ENCODE peak calls at places on chromosomes 7 and 10, in eight cellular contexts. A is hepatocyte; J is upper lobe of left lung; N is Peyer's patch; Z is effector memory CD4-positive, alpha-beta T cell; Y is prostate gland; B is tibial artery; R is NT2/D1. C is an unnamed sample.

GRCh38 chr10:17716161-17716560 is 35.8 kb upstream of the TMEM236 start:
- DNase-seq in A (no peak), J (no peak), N (no peak), Z (no peak), Y (no peak), B (no peak), R (no peak), C (no peak)

GRCh38 chr10:14196113-14196512 is 134.6 kb downstream of the FRMD4A start:
- DNase-seq in A (no peak), J (no peak), N (no peak), Z (no peak), Y (no peak), B (no peak), R (no peak), C (no peak)

GRCh38 chr7:25672476-25672875 is 444.2 kb upstream of the NPVF start:
- DNase-seq in A (no peak), J (no peak), N (no peak), Z (no peak), Y (no peak), B (no peak), R (no peak), C (no peak)

GRCh38 chr7:45258533-45259226 is 101.1 kb downstream of the RAMP3 start:
- DNase-seq in A (no peak), J (no peak), N (no peak), Z (no peak), Y (no peak), B (no peak), R (no peak), C (no peak)

GRCh38 chr7:151808296-151809155 is 68.4 kb downstream of the PRKAG2 start:
- DNase-seq in A (peak; percentile 76), J (no peak), N (no peak), Z (no peak), Y (no peak), B (peak; percentile 50), R (no peak), C (no peak)

GRCh38 chr10:63416376-63416775 is 49.4 kb downstream of the JMJD1C start:
- DNase-seq in A (no peak), J (no peak), N (no peak), Z (no peak), Y (no peak), B (no peak), R (no peak), C (no peak)

GRCh38 chr7:67462781-67463191 is 466.2 kb downstream of the TYW1 start:
- DNase-seq in A (peak; percentile 72), J (peak; percentile 22), N (no peak), Z (no peak), Y (peak; percentile 67), B (no peak), R (no peak), C (peak; percentile 4)

GRCh38 chr7:35593896-35594295 is 101.0 kb downstream of the HERPUD2 start:
- DNase-seq in A (no peak), J (no peak), N (no peak), Z (no peak), Y (no peak), B (no peak), R (peak; percentile 54), C (peak; percentile 15)

GRCh38 chr7:134778941-134779740 is at the start of gene CALD1:
- DNase-seq in A (peak; percentile 90), J (peak; percentile 41), N (peak; percentile 27), Z (no peak), Y (peak; percentile 91), B (peak; percentile 88), R (peak; percentile 92), C (peak; percentile 53)

GRCh38 chr10:132151286-132151950 is 35.3 kb upstream of the DPYSL4 start:
- DNase-seq in A (no peak), J (no peak), N (no peak), Z (no peak), Y (no peak), B (peak; percentile 25), R (no peak), C (no peak)

GRCh38 chr7:151087247-151088018 is 1.2 kb downstream of the AGAP3 start:
- DNase-seq in A (peak; percentile 84), J (peak; percentile 52), N (peak; percentile 27), Z (no peak), Y (peak; percentile 45), B (peak; percentile 79), R (no peak), C (peak; percentile 79)

GRCh38 chr7:124769136-124769535 is 3.5 kb upstream of the GPR37 start:
- DNase-seq in A (no peak), J (no peak), N (no peak), Z (no peak), Y (no peak), B (no peak), R (no peak), C (no peak)

GRCh38 chr7:151485006-151485732 is 34.5 kb downstream of the RHEB start:
- DNase-seq in A (no peak), J (no peak), N (no peak), Z (no peak), Y (no peak), B (no peak), R (no peak), C (no peak)

GRCh38 chr7:12475362-12476063 is 71.8 kb upstream of the VWDE start:
- DNase-seq in A (peak; percentile 30), J (no peak), N (no peak), Z (no peak), Y (no peak), B (no peak), R (no peak), C (no peak)

GRCh38 chr7:7433736-7434260 is 101.9 kb downstream of the COL28A1 start:
- DNase-seq in A (no peak), J (no peak), N (no peak), Z (no peak), Y (no peak), B (no peak), R (no peak), C (no peak)

GRCh38 chr7:93715234-93715633 is 140.7 kb upstream of the CALCR start:
- DNase-seq in A (peak; percentile 60), J (peak; percentile 28), N (peak; percentile 24), Z (no peak), Y (no peak), B (peak; percentile 58), R (peak; percentile 38), C (peak; percentile 34)

GRCh38 chr10:14742815-14743214 is 31.9 kb downstream of the FAM107B start:
- DNase-seq in A (no peak), J (no peak), N (peak; percentile 42), Z (no peak), Y (no peak), B (no peak), R (no peak), C (no peak)

GRCh38 chr7:18345641-18346234 is 149.8 kb upstream of the HDAC9 start:
- DNase-seq in A (peak; percentile 73), J (no peak), N (no peak), Z (no peak), Y (peak; percentile 11), B (no peak), R (peak; percentile 66), C (no peak)

DNA sequence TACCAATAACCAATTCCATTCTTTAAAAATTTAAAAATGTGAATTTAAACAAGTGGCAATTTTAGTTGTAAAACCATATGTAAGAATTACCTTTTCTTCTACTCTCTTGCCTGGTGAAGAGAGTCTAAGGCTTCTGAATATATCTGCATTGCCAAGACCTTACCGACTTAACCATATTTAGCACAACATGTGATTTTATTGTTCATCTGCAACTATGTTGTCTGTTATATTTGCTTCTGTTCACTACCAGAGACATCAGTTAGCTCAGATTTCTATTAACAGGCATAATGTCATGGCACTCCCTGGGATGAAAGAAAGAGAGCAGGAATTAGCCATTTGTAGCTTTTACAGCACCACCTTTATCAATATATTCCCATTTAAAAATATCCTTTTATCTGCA is 55.3 kb downstream of the CHN2 start:
- DNase-seq in A (no peak), J (no peak), N (no peak), Z (no peak), Y (no peak), B (no peak), R (no peak), C (no peak)
- H3K4me1 ChIP-seq in A (peaks cover 2% of the 10 kb centered on the region), J (peaks cover 4% of the 10 kb centered on the region), N (no peaks in the 10 kb centered on the region), Z (no peaks in the 10 kb centered on the region), Y (no peaks in the 10 kb centered on the region), B (no peaks in the 10 kb centered on the region), R (no peaks in the 10 kb centered on the region), C (no peaks in the 10 kb centered on the region)

DNA sequence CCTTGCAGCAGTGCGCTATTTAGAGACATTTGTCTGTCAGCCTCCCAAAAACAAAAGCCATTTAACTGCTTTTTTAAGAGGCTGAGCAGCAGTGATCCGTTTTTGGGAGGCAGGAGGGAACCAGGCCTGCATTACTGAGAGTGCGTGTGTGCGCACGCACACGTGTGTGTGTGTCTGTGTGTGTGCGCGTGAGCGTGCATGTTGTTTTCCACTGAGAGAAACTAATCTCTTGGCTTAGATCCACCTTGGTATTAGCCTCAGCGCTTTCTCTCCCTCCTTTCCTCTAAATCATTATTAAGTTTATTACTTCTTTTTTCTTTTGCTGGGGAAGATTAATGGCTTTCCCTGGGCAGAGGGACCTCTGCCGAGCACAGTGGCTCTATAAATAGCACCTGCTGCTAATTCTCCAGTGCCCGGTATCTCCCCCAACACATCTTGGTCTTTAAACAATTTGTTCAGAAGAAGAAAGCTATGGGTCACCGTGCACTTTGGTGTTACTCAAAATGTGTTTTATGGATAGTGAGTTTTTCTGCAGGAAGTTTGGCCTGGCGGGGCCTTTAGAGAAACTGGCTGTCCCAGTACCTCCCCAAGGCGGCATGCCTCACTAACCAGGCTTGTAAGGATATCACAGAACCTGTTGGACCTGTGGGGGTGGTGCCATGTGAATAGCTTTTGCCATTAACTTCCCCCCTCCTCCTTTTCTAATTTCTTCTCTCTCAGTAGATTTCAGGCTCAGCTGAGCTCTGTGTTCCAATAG is 70.0 kb upstream of the RAB11FIP2 start:
- DNase-seq in A (no peak), J (no peak), N (no peak), Z (no peak), Y (peak; percentile 41), B (no peak), R (no peak), C (no peak)
- H3K9me3 ChIP-seq in A (no peaks in the 10 kb centered on the region), J (no peaks in the 10 kb centered on the region), N (no peaks in the 10 kb centered on the region), Z (no peaks in the 10 kb centered on the region), Y (no peaks in the 10 kb centered on the region), B (no peaks in the 10 kb centered on the region), R (no peaks in the 10 kb centered on the region), C (no peaks in the 10 kb centered on the region)

GRCh38 chr7:36806897-36807296 is 82.6 kb upstream of the AOAH start:
- DNase-seq in A (no peak), J (no peak), N (no peak), Z (no peak), Y (no peak), B (no peak), R (no peak), C (no peak)
- H3K4me3 ChIP-seq in A (no peak overlapping the region), J (no peak overlapping the region), N (no peak overlapping the region), Z (no peak overlapping the region), Y (no peak overlapping the region), B (no peak overlapping the region), R (no peak overlapping the region), C (no peak overlapping the region)

DNA sequence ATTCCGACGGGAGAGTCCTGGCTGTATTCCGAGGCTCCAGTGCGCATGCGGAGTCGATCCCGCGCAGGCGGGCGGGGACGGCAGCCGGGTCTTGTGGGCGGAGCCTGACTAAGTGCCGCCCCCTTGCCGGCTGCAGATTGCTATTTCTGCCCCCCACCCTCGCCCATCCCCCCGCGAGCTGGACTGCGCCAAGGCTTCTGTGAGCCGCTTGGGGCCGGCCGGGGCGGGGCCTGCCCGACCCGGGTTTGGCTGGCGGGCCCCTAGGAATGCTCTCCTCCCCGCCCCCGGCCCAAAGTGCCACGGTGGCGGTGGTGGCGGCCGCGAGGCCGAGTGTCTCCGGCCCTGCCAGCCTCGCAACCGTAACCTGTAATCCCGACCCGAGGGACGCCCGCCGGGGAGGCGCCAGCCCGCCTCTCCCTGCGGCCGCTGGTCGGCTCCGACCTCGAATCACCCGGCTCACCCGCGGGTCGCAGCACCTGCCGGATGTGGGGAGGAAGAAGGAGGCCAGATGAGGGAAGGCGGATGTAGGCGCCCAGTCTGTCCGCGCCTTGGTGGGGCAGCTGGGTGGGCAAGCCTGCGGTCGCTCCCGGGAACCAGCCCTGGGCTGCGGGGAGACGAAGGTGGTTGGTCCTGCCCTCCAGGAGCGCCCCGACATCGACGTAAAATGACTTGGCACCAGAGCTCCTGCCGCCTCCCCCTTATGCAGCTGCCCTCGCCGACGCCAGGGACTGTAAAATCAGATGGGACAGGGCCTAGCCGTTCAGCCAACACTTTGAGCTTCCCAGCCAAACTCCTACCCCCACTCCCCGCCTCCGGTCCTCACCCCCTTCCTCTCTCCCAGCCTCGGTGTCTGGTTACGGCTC is 607 bp upstream of the KAZALD1 start:
- DNase-seq in A (peak; percentile 99), J (peak; percentile 97), N (peak; percentile 92), Z (no peak), Y (peak; percentile 90), B (peak; percentile 98), R (peak; percentile 85), C (peak; percentile 99)
- H3K4me1 ChIP-seq in A (peaks cover 31% of the 10 kb centered on the region), J (peaks cover 45% of the 10 kb centered on the region), N (peaks cover 29% of the 10 kb centered on the region), Z (peaks cover 30% of the 10 kb centered on the region), Y (peaks cover 4% of the 10 kb centered on the region), B (peaks cover 35% of the 10 kb centered on the region), R (peaks cover 14% of the 10 kb centered on the region), C (peaks cover 35% of the 10 kb centered on the region)